ENCODE peak calls at places on chromosomes 3 and 15, in six cellular contexts. One of them, this sample, is unnamed.

GRCh38 chr15:80736571-80736970 is 41.5 kb downstream of the ABHD17C start:
- DNase-seq in A549: no peak
- DNase-seq in hippocampal formation: no peak
- DNase-seq in glutamatergic neuron: no peak
- DNase-seq in NCI-H1417: peak; percentile 28
- DNase-seq in sigmoid colon: no peak
- DNase-seq in this sample: no peak

GRCh38 chr15:83837946-83838571 is 184.1 kb downstream of the ADAMTSL3 start:
- DNase-seq in A549: peak; percentile 55
- DNase-seq in hippocampal formation: peak; percentile 15
- DNase-seq in glutamatergic neuron: peak; percentile 69
- DNase-seq in NCI-H1417: no peak
- DNase-seq in sigmoid colon: no peak
- DNase-seq in this sample: peak; percentile 69

GRCh38 chr15:34976073-34976472 is 6.5 kb upstream of the AQR start:
- DNase-seq in A549: no peak
- DNase-seq in hippocampal formation: no peak
- DNase-seq in glutamatergic neuron: no peak
- DNase-seq in NCI-H1417: no peak
- DNase-seq in sigmoid colon: no peak
- DNase-seq in this sample: no peak

GRCh38 chr15:23438816-23439466 is 8.1 kb downstream of the GOLGA6L2 start:
- DNase-seq in A549: no peak
- DNase-seq in hippocampal formation: no peak
- DNase-seq in glutamatergic neuron: no peak
- DNase-seq in NCI-H1417: no peak
- DNase-seq in sigmoid colon: no peak
- DNase-seq in this sample: no peak

GRCh38 chr3:132661120-132661519 is 991 bp downstream of the UBA5 start:
- DNase-seq in A549: no peak
- DNase-seq in hippocampal formation: no peak
- DNase-seq in glutamatergic neuron: no peak
- DNase-seq in NCI-H1417: no peak
- DNase-seq in sigmoid colon: no peak
- DNase-seq in this sample: no peak

GRCh38 chr3:133983126-133983525 is 46.6 kb downstream of the SLCO2A1 start:
- DNase-seq in A549: no peak
- DNase-seq in hippocampal formation: no peak
- DNase-seq in glutamatergic neuron: no peak
- DNase-seq in NCI-H1417: no peak
- DNase-seq in sigmoid colon: peak; percentile 9
- DNase-seq in this sample: peak; percentile 33

GRCh38 chr3:73561494-73561893 is 63.2 kb downstream of the PDZRN3 start:
- DNase-seq in A549: no peak
- DNase-seq in hippocampal formation: no peak
- DNase-seq in glutamatergic neuron: no peak
- DNase-seq in NCI-H1417: no peak
- DNase-seq in sigmoid colon: no peak
- DNase-seq in this sample: no peak

GRCh38 chr3:106452096-106452495 is 583.3 kb upstream of the CBLB start:
- DNase-seq in A549: no peak
- DNase-seq in hippocampal formation: no peak
- DNase-seq in glutamatergic neuron: no peak
- DNase-seq in NCI-H1417: no peak
- DNase-seq in sigmoid colon: no peak
- DNase-seq in this sample: no peak

GRCh38 chr3:143001034-143001368 is 369 bp upstream of the U2SURP start:
- DNase-seq in A549: no peak
- DNase-seq in hippocampal formation: no peak
- DNase-seq in glutamatergic neuron: peak; percentile 46
- DNase-seq in NCI-H1417: no peak
- DNase-seq in sigmoid colon: no peak
- DNase-seq in this sample: no peak